ENCODE peak calls at places on chromosomes 12 and 14, in eight cellular contexts. G, Y, M, I, A, T, X and E are unnamed samples.

GRCh38 chr12:104669057-104669770 is 212.5 kb downstream of the CHST11 start:
- DNase-seq in G (peak; percentile 56), Y (peak; percentile 92), M (peak; percentile 75), I (no peak), A (no peak), T (peak; percentile 41), X (no peak), E (no peak)

GRCh38 chr12:31874961-31875608 is 84.1 kb upstream of the RESF1 start:
- DNase-seq in G (no peak), Y (no peak), M (no peak), I (peak; percentile 97), A (peak; percentile 89), T (peak; percentile 25), X (peak; percentile 81), E (peak; percentile 6)

GRCh38 chr14:94823556-94824341 is 53.8 kb upstream of the GSC start:
- DNase-seq in G (no peak), Y (no peak), M (no peak), I (peak; percentile 13), A (no peak), T (no peak), X (peak; percentile 7), E (no peak)

GRCh38 chr14:39265741-39266588 is 32.2 kb downstream of the MIA2 start:
- DNase-seq in G (no peak), Y (no peak), M (no peak), I (peak; percentile 68), A (no peak), T (no peak), X (peak; percentile 32), E (peak; percentile 2)

GRCh38 chr12:68479261-68479581 is 131.5 kb upstream of the RAP1B start:
- DNase-seq in G (no peak), Y (no peak), M (peak; percentile 30), I (no peak), A (no peak), T (no peak), X (no peak), E (no peak)

GRCh38 chr12:70543444-70543843 is 93.8 kb downstream of the PTPRB start:
- DNase-seq in G (no peak), Y (no peak), M (peak; percentile 59), I (peak; percentile 98), A (no peak), T (no peak), X (peak; percentile 93), E (peak; percentile 99)

GRCh38 chr12:121536929-121537813 is 43.7 kb downstream of the KDM2B start:
- DNase-seq in G (peak; percentile 87), Y (peak; percentile 77), M (peak; percentile 87), I (peak; percentile 59), A (peak; percentile 96), T (peak; percentile 84), X (no peak), E (peak; percentile 45)

GRCh38 chr12:72829838-72830237 is 557.7 kb downstream of the TRHDE start:
- DNase-seq in G (no peak), Y (no peak), M (no peak), I (no peak), A (no peak), T (no peak), X (no peak), E (no peak)

GRCh38 chr12:47721431-47721973 is 3.8 kb downstream of the ENDOU start:
- DNase-seq in G (no peak), Y (no peak), M (no peak), I (no peak), A (no peak), T (no peak), X (no peak), E (no peak)

GRCh38 chr12:31682136-31682962 is 22.9 kb downstream of the ETFBKMT start:
- DNase-seq in G (peak; percentile 59), Y (no peak), M (peak; percentile 79), I (peak; percentile 91), A (peak; percentile 94), T (peak; percentile 71), X (peak; percentile 86), E (peak; percentile 39)

GRCh38 chr12:124898200-124898950 is 16.1 kb downstream of the UBC start:
- DNase-seq in G (no peak), Y (peak; percentile 83), M (no peak), I (no peak), A (peak; percentile 73), T (peak; percentile 82), X (no peak), E (no peak)

DNA sequence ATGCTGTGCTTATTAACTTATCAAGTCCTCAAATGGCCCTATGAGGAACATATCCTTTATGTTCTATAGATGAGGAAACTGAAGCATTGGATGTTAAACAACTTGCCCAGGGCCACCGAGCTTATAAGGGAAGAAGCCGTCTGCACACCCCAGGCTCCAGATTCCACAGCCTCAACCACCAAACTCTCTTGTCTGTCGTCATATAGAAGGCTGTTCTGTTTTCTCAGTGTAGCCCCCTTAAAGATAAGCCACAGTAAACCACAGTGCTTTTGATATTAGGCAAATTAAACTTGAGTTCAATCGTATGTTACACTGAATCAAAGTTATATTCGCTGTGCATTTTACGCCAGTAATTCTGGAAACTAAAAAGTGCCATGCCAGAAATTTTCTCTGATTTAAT is 116.7 kb downstream of the PRKCH start:
- DNase-seq in G (no peak), Y (no peak), M (no peak), I (no peak), A (no peak), T (no peak), X (no peak), E (no peak)
- H3K4me3 ChIP-seq in G (no peak overlapping the region), Y (no peak overlapping the region), M (no peak overlapping the region), I (no peak overlapping the region), A (no peak overlapping the region), T (no peak overlapping the region), X (no peak overlapping the region), E (no peak overlapping the region)

GRCh38 chr14:48690349-48690748 is 895.8 kb downstream of the RPS29 start:
- DNase-seq in G (no peak), Y (no peak), M (no peak), I (no peak), A (no peak), T (no peak), X (no peak), E (no peak)
- TF ChIP-seq CTCF in G (no peak), Y (no peak), M (peak; percentile 20), I (no peak), A (no peak), T (no peak), X (peak; percentile 24), E (peak; percentile 23)

GRCh38 chr12:100718212-100718611 is 76.4 kb upstream of the ANO4 start:
- DNase-seq in G (no peak), Y (no peak), M (no peak), I (peak; percentile 26), A (no peak), T (no peak), X (no peak), E (no peak)
- H3K4me3 ChIP-seq in G (no peak overlapping the region), Y (no peak overlapping the region), M (no peak overlapping the region), I (no peak overlapping the region), A (no peak overlapping the region), T (no peak overlapping the region), X (no peak overlapping the region), E (no peak overlapping the region)

GRCh38 chr14:96584907-96585671 is 82.9 kb downstream of the PAPOLA start:
- DNase-seq in G (no peak), Y (no peak), M (no peak), I (no peak), A (no peak), T (no peak), X (no peak), E (no peak)

GRCh38 chr14:96583605-96584041 is 81.4 kb downstream of the PAPOLA start:
- DNase-seq in G (peak; percentile 27), Y (no peak), M (no peak), I (no peak), A (no peak), T (peak; percentile 7), X (no peak), E (no peak)

GRCh38 chr14:96585672-96586013 is 83.5 kb downstream of the PAPOLA start:
- DNase-seq in G (no peak), Y (no peak), M (no peak), I (no peak), A (no peak), T (no peak), X (no peak), E (no peak)

GRCh38 chr14:96582995-96583394 is 80.8 kb downstream of the PAPOLA start:
- DNase-seq in G (no peak), Y (no peak), M (no peak), I (no peak), A (no peak), T (no peak), X (no peak), E (no peak)

GRCh38 chr14:96584199-96584906 is 82.2 kb downstream of the PAPOLA start:
- DNase-seq in G (peak; percentile 43), Y (no peak), M (peak; percentile 84), I (peak; percentile 20), A (peak; percentile 72), T (peak; percentile 18), X (no peak), E (no peak)
- TF ChIP-seq CTCF in G (peak; percentile 5), Y (peak; percentile 28), M (peak; percentile 76), I (no peak), A (peak; percentile 53), T (no peak), X (peak; percentile 56), E (peak; percentile 60)

GRCh38 chr12:116019415-116019814 is 258.1 kb downstream of the MED13L start:
- DNase-seq in G (no peak), Y (no peak), M (no peak), I (no peak), A (no peak), T (no peak), X (no peak), E (no peak)
- H3K4me3 ChIP-seq in G (no peak overlapping the region), Y (no peak overlapping the region), M (no peak overlapping the region), I (no peak overlapping the region), A (no peak overlapping the region), T (no peak overlapping the region), X (no peak overlapping the region), E (no peak overlapping the region)

GRCh38 chr12:85947286-85947685 is 73.2 kb downstream of the NTS start:
- DNase-seq in G (no peak), Y (no peak), M (no peak), I (no peak), A (no peak), T (no peak), X (no peak), E (no peak)

GRCh38 chr12:85949253-85949652 is 75.2 kb downstream of the NTS start:
- DNase-seq in G (no peak), Y (no peak), M (no peak), I (no peak), A (no peak), T (no peak), X (no peak), E (no peak)

GRCh38 chr12:85955127-85955526 is 81.0 kb downstream of the NTS start:
- DNase-seq in G (no peak), Y (no peak), M (no peak), I (peak; percentile 11), A (no peak), T (no peak), X (no peak), E (no peak)

GRCh38 chr12:85948340-85948739 is 74.2 kb downstream of the NTS start:
- DNase-seq in G (no peak), Y (no peak), M (no peak), I (no peak), A (no peak), T (no peak), X (no peak), E (no peak)

DNA sequence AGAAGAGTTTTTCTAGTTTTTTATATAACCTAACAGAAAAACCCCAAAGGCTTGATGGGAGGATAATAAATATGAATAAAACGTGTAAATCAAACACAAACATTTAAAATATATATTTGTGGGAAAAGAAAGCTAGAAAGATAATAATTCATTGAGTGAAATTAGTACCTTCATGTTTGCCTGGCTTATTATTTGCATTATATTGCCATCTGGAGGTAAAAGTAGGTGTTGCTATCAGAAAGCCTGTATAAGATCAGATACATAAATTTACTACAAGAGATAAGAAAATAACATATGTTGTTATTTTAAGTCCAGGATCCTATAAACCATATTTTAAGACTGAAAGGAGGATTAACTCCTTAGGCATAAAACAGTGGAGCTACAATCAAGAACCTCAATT is 77.7 kb downstream of the NTS start:
- DNase-seq in G (no peak), Y (no peak), M (peak; percentile 7), I (peak; percentile 20), A (peak; percentile 2), T (no peak), X (no peak), E (no peak)
- TF ChIP-seq CTCF in G (no peak), Y (no peak), M (peak; percentile 55), I (peak; percentile 31), A (peak; percentile 15), T (peak; percentile 16), X (peak; percentile 32), E (peak; percentile 55)